ENCODE peak calls at places on chromosome 18, in four cellular contexts. C is WTC11, A is K562, B is HepG2. S is an unnamed sample.

GRCh38 chr18:21904856-21905255 is 164.3 kb downstream of the MIB1 start:
- DNase-seq in C (no peak), A (no peak), B (no peak), S (no peak)

GRCh38 chr18:77101410-77102245 is 31.0 kb downstream of the MBP start:
- DNase-seq in C (no peak), B (no peak), A (no peak), S (no peak)

GRCh38 chr18:6747646-6748045 is 18.1 kb downstream of the ARHGAP28 start:
- DNase-seq in A (no peak), C (no peak), B (no peak), S (no peak)

GRCh38 chr18:22585333-22585732 is 167.6 kb upstream of the CTAGE1 start:
- DNase-seq in A (no peak), B (no peak), C (no peak), S (no peak)

GRCh38 chr18:48219429-48220145 is 189.6 kb downstream of the ZBTB7C start:
- DNase-seq in A (no peak), B (no peak), C (no peak), S (no peak)

GRCh38 chr18:25349926-25350560 is 1.9 kb downstream of the ZNF521 start:
- DNase-seq in C (peak; percentile 46), A (no peak), B (no peak), S (no peak)

GRCh38 chr18:68623342-68623741 is 91.6 kb downstream of the TMX3 start:
- DNase-seq in B (peak; percentile 47), A (peak; percentile 13), C (peak; percentile 61), S (peak; percentile 28)

GRCh38 chr18:78920436-78921138 is 59.0 kb upstream of the SALL3 start:
- DNase-seq in A (no peak), B (no peak), C (no peak), S (no peak)

GRCh38 chr18:34704823-34705222 is 5.3 kb upstream of the DTNA start:
- DNase-seq in A (no peak), C (no peak), B (no peak), S (no peak)

GRCh38 chr18:23588836-23589560 is 2.7 kb upstream of the NPC1 start:
- DNase-seq in A (no peak), B (peak; percentile 31), C (no peak), S (no peak)

GRCh38 chr18:62018034-62018760 is 125.4 kb upstream of the RNF152 start:
- DNase-seq in C (no peak), B (no peak), A (no peak), S (no peak)
- TF ChIP-seq ELF4 in C (no peak), B (no peak), A (no peak), S (no peak)

DNA sequence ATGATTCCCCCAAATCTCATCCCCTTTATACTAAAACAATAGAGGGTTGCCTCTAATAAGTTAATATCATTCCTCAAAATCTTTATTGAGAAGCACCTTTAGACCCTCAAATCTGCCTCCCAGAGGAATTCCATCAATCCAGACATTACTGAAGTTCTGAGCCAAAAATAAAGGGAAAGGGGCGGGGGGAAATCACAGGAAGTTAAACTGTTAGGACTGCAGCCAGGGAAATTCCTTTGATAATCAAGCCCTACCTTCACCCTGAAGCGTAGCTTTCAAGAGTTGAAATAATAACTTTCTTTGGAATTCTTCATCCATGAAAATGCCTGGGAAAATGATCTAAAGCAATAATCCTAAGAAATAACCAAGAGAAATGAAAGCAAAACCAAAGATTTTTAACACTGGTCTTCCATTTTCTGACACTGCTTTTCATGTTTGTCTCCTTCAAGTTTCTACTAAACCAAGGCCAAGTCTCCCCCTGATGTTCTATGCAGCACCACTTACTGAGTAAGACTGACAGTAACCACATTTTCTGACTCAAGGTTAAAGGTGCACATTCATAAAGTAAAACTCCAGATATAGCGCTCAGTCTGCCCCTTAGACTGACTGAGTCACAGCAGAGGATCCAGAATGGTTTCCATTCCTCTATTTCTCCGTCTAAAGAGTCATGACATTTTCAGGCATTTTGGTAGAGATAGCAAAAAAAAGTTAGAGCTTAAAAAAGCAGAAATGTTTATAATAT is 78.2 kb downstream of the TCF4 start:
- DNase-seq in C (no peak), B (no peak), A (peak; percentile 10), S (no peak)
- TF ChIP-seq ELF4 in C (no peak), B (no peak), A (no peak), S (no peak)

DNA sequence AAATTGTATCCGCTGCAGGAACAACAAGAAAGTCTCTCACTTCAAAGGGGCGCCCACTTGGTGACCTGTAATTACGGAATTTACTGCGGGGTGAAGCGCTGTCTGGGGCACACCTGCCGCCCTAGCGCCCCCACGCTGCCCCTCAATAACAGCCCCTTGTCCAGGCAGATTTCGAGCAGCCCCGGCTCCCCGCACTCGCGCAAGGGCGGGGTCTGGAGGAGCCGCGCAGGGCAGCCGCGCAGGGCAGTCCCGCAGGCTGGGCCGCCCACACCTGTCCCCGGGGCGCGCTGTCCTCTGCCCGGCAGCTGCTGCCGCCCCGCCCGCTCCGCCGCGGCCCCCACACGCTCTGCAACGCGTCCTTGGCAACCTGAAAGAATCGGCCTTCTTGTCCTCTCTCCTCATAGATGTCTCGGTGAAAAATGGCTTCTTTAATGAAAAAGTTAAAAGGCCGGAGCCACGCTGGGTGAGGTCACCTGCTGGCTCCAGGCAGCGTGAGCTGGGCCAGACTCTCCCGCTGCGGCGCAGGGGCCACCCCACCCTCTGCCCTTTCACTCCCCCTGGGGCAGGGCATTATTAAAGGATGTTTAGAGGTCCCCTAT is 218.1 kb downstream of the VAPA start:
- DNase-seq in A (no peak), B (no peak), C (peak; percentile 42), S (peak; percentile 22)
- TF ChIP-seq ELF4 in A (no peak), B (no peak), C (no peak), S (no peak)

DNA sequence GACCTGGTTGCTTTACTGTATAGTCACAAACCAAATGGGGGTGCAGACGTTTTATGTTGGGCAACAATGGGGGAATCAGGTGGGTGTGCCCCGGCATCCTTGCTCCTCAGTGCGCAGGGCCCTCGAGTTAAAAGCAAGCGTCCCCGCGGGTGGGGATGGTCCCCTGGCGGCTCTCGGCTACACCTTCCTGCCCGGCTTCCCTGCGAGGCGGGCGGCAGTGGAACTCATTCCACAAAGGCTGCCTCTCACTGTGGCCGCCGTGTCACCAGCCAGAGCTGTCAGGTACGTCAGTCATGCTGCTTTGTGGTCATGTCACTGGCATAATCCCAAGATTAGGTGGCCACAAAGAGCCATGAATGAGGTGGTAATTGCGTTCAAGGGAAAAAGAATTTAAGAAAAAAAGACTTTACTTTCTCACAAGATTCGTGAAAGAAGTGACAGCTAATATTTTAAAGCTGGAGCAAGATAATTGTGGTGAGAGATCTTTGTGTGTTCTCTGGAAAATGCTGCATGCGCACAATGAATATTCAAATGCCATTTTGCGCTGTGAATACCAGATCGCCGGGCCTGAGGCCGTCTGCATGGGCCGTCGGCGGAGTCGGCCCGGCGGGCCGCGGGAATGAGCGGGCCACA is 82.4 kb upstream of the LDLRAD4 start:
- DNase-seq in B (no peak), A (no peak), C (peak; percentile 26), S (no peak)
- TF ChIP-seq ELF4 in B (no peak), A (no peak), C (no peak), S (no peak)

DNA sequence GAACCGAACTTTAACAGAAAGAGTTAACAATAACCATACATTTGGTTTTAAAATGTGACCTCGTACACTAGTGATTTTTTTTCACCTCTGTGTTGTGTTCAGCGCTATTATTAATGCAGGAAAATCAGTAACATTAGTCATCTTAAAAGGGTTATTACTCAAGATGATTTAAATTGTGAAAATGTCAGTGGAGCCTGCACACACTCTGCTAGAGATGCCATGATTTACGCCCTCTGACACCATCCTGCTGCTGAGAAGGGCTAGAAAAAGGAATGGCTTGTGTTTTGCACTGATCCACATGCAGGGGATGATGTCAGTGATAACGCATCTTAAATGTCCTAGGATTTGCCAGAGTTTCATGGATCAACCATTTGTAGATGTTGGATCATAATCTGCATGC is 121.4 kb upstream of the BOD1L2 start:
- DNase-seq in A (no peak), C (no peak), B (no peak), S (no peak)
- TF ChIP-seq ELF4 in A (no peak), C (no peak), B (no peak), S (no peak)

GRCh38 chr18:79930020-79930642 is 21.3 kb downstream of the SLC66A2 start:
- DNase-seq in C (no peak), B (no peak), A (no peak), S (no peak)
- TF ChIP-seq ELF4 in C (no peak), B (no peak), A (no peak), S (no peak)

DNA sequence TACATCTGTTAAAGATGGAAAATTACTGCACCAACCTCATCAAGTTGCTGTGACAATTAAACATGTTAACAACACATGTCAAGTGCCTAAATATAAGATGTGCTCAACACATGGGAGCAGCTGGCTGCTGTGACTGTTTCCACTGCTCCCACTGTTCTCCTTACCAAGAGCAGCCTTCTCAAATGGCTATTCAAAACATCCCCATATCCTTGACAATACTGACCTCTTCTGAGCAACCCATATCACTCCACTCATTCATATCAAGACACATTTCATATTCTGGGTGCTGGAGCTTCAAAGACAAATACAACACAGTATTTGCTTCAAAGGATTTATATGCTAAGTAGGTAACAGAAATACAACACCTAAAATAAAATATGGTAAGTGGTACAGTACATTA is 60.3 kb downstream of the PIAS2 start:
- DNase-seq in C (no peak), B (no peak), A (no peak), S (no peak)
- TF ChIP-seq ELF4 in C (no peak), B (no peak), A (no peak), S (no peak)

GRCh38 chr18:39198376-39198775 is 1632.8 kb upstream of the CELF4 start:
- DNase-seq in B (no peak), A (no peak), C (no peak), S (no peak)
- TF ChIP-seq ELF4 in B (no peak), A (no peak), C (no peak), S (no peak)

GRCh38 chr18:59517446-59518171 is 158.5 kb upstream of the LMAN1 start:
- DNase-seq in B (peak; percentile 8), C (peak; percentile 42), A (no peak), S (peak; percentile 13)
- TF ChIP-seq ELF4 in B (no peak), C (no peak), A (no peak), S (no peak)

S was measured in HEK293T.